ENCODE peak calls at places on chromosomes 2 and 18, in five cellular contexts. B, Y, G, O and E are unnamed samples.

GRCh38 chr2:36770542-36771287 is 74.2 kb downstream of the VIT start:
- DNase-seq in G (peak), O (peak), B (peak), Y (peak), E (peak)

GRCh38 chr2:136384541-136385303 is 266.8 kb upstream of the CXCR4 start:
- DNase-seq in G (peak), B (no peak), O (peak), Y (peak), E (peak)

GRCh38 chr2:150663143-150663542 is 175.7 kb upstream of the RND3 start:
- DNase-seq in O (no peak), Y (peak), B (no peak), G (peak), E (no peak)

GRCh38 chr2:191677091-191677645 is 768 bp upstream of the NABP1 start:
- DNase-seq in G (peak), Y (no peak), B (no peak), O (peak), E (no peak)

GRCh38 chr2:16383411-16383810 is 282.2 kb downstream of the CYRIA start:
- DNase-seq in B (no peak), O (no peak), Y (no peak), G (no peak), E (no peak)

GRCh38 chr2:121382744-121383143 is 97.7 kb upstream of the TFCP2L1 start:
- DNase-seq in Y (no peak), B (no peak), G (no peak), O (no peak), E (peak)

GRCh38 chr2:219142329-219142728 is 18.3 kb downstream of the NHEJ1 start:
- DNase-seq in B (no peak), Y (peak), G (no peak), O (no peak), E (no peak)

GRCh38 chr2:65937379-65938160 is 497.4 kb upstream of the MEIS1 start:
- DNase-seq in B (no peak), G (no peak), Y (no peak), O (no peak), E (no peak)

GRCh38 chr18:63137999-63138448 is 181.5 kb downstream of the BCL2 start:
- DNase-seq in B (no peak), G (peak), O (peak), Y (no peak), E (no peak)

GRCh38 chr2:26653207-26654060 is 12.3 kb upstream of the CIB4 start:
- DNase-seq in O (no peak), B (no peak), Y (no peak), G (no peak), E (no peak)

GRCh38 chr2:125169764-125170146 is 1144.7 kb downstream of the CNTNAP5 start:
- DNase-seq in Y (no peak), G (no peak), B (no peak), O (no peak), E (no peak)

GRCh38 chr2:132521321-132521720 is 104.7 kb downstream of the GPR39 start:
- DNase-seq in B (peak), G (no peak), Y (no peak), O (no peak), E (no peak)

GRCh38 chr2:8806885-8807701 is 30.3 kb downstream of the KIDINS220 start:
- DNase-seq in G (no peak), O (no peak), B (no peak), Y (no peak), E (no peak)

GRCh38 chr2:241217320-241218031 is 29.0 kb downstream of the ANO7 start:
- DNase-seq in Y (no peak), G (no peak), O (peak), B (peak), E (peak)

GRCh38 chr2:109266998-109267854 is 138.2 kb downstream of the SH3RF3 start:
- DNase-seq in Y (no peak), G (no peak), B (no peak), O (no peak), E (no peak)

GRCh38 chr2:2763998-2764355 is 432.9 kb upstream of the MYT1L start:
- DNase-seq in B (no peak), G (no peak), O (no peak), Y (no peak), E (peak)

GRCh38 chr2:167187910-167188595 is 299.8 kb downstream of the XIRP2 start:
- DNase-seq in G (no peak), O (no peak), B (no peak), Y (no peak), E (peak)

GRCh38 chr2:238513346-238513745 is 86.6 kb downstream of the ASB1 start:
- DNase-seq in B (no peak), G (peak), O (peak), Y (peak), E (peak)

GRCh38 chr2:126634273-126634861 is 21.6 kb upstream of the GYPC start:
- DNase-seq in Y (peak), O (peak), B (no peak), G (no peak), E (no peak)

GRCh38 chr18:72107647-72108046 is 436.5 kb downstream of the CBLN2 start:
- DNase-seq in Y (no peak), G (no peak), O (no peak), B (no peak), E (peak)

GRCh38 chr2:10326707-10327594 is 24.2 kb downstream of the HPCAL1 start:
- DNase-seq in B (no peak), Y (no peak), G (no peak), O (no peak), E (peak)